ENCODE peak calls at places on chromosomes 5 and 9, in ten cellular contexts. F, K, O, M, U, N, T, I, Y and C are unnamed samples. For H3K4me1, the result is how much of the 10 kb centered on the place peaks cover.

GRCh38 chr9:112351184-112351583 is 17.8 kb upstream of the PTBP3 start:
- DNase-seq in I (no peak), T (no peak), O (no peak), F (no peak), N (no peak), K (no peak), U (no peak), M (no peak), Y (no peak), C (no peak)

GRCh38 chr5:142754031-142754430 is 16.1 kb upstream of the ARHGAP26 start:
- DNase-seq in O (no peak), Y (no peak), F (no peak), U (no peak), K (peak), M (no peak), T (no peak), I (no peak), N (no peak), C (no peak)

GRCh38 chr9:135914921-135915320 is 7.6 kb upstream of the CAMSAP1 start:
- DNase-seq in K (no peak), N (peak), U (no peak), O (no peak), I (peak), Y (no peak), T (no peak), M (no peak), F (no peak), C (no peak)

GRCh38 chr5:143101740-143102386 is 301.6 kb downstream of the NR3C1 start:
- DNase-seq in M (no peak), K (no peak), N (no peak), I (no peak), Y (no peak), T (peak), O (no peak), U (no peak), F (no peak), C (peak)

GRCh38 chr9:113255431-113255830 is 19.9 kb downstream of the CDC26 start:
- DNase-seq in U (no peak), I (no peak), T (no peak), O (no peak), M (no peak), F (no peak), N (no peak), Y (no peak), K (no peak), C (no peak)

GRCh38 chr5:57036621-57037160 is 84.8 kb upstream of the MIER3 start:
- DNase-seq in Y (no peak), U (no peak), T (no peak), F (no peak), M (no peak), K (no peak), N (no peak), I (no peak), O (no peak), C (no peak)

GRCh38 chr9:111582888-111583287 is 16.6 kb downstream of the PTGR1 start:
- DNase-seq in I (peak), M (no peak), K (peak), U (no peak), N (no peak), O (peak), F (no peak), Y (no peak), T (no peak), C (peak)

GRCh38 chr5:95697781-95698681 is 15.2 kb upstream of the SPATA9 start:
- DNase-seq in O (peak), K (no peak), Y (no peak), N (no peak), M (no peak), U (no peak), F (no peak), I (peak), T (no peak), C (no peak)

GRCh38 chr9:97930972-97931371 is 7.0 kb downstream of the HEMGN start:
- DNase-seq in F (no peak), N (no peak), Y (no peak), I (no peak), K (no peak), T (no peak), U (no peak), O (no peak), M (no peak), C (no peak)

GRCh38 chr9:92147030-92147853 is 32.0 kb upstream of the SPTLC1 start:
- DNase-seq in U (peak), T (no peak), M (no peak), F (peak), Y (no peak), I (peak), O (peak), K (peak), N (no peak), C (no peak)

GRCh38 chr9:92142329-92142728 is 27.1 kb upstream of the SPTLC1 start:
- DNase-seq in O (no peak), M (no peak), F (no peak), T (no peak), Y (no peak), I (no peak), U (no peak), N (no peak), K (no peak), C (no peak)

GRCh38 chr9:92151691-92152393 is 36.6 kb upstream of the SPTLC1 start:
- DNase-seq in I (peak), Y (no peak), N (no peak), M (no peak), K (no peak), O (no peak), T (no peak), U (no peak), F (peak), C (peak)

GRCh38 chr9:92146610-92147009 is 31.4 kb upstream of the SPTLC1 start:
- DNase-seq in T (no peak), U (no peak), K (peak), Y (no peak), I (no peak), F (no peak), M (no peak), O (peak), N (no peak), C (no peak)

GRCh38 chr9:92147854-92148184 is 32.6 kb upstream of the SPTLC1 start:
- DNase-seq in U (no peak), I (no peak), T (no peak), F (no peak), K (no peak), Y (no peak), N (no peak), O (no peak), M (no peak), C (no peak)
- H3K4me1 ChIP-seq in U (under half), I (under half), T (under half), F (under half), K (under half), Y (under half), N (under half), O (under half), M (under half), C (under half)

GRCh38 chr9:76887003-76887821 is 18.7 kb downstream of the PRUNE2 start:
- DNase-seq in M (no peak), U (no peak), K (no peak), O (no peak), I (no peak), Y (no peak), N (no peak), T (no peak), F (no peak), C (no peak)
- TF ChIP-seq CTCF in M (no peak), U (no peak), K (no peak), O (no peak), I (peak), Y (no peak), N (no peak), T (no peak), F (peak), C (no peak)

DNA sequence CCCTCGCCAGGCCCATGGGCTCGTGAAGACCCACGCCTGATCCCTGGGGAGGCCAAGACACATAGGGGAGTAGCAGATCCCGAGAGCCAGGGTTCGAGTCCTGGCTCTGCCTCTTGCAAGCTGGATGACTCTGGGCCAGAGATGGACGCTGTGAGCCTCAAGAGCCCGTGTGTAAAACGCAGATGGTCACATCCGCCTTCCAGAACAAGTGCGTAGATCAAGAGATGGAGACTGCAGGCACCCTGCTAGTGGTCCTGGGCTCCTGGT is 8.2 kb downstream of the ST6GALNAC4 start:
- DNase-seq in Y (no peak), M (no peak), K (no peak), O (no peak), I (no peak), U (no peak), T (no peak), N (no peak), F (peak), C (no peak)
- H3K4me1 ChIP-seq in Y (under half), M (under half), K (under half), O (under half), I (under half), U (half or more), T (under half), N (under half), F (under half), C (under half)

GRCh38 chr5:181217111-181217804 is 5.8 kb upstream of the TRIM41 start:
- DNase-seq in M (peak), T (peak), F (no peak), O (peak), N (peak), U (peak), K (peak), I (peak), Y (peak), C (peak)
- TF ChIP-seq CTCF in M (no peak), T (no peak), F (no peak), O (no peak), N (no peak), U (peak), K (no peak), I (no peak), Y (no peak), C (no peak)

GRCh38 chr5:128084228-128085167 is 932 bp downstream of the SLC12A2 start:
- DNase-seq in I (peak), F (peak), M (peak), K (peak), T (peak), U (peak), Y (peak), O (no peak), N (peak), C (peak)

GRCh38 chr5:128082551-128083032 is 974 bp upstream of the SLC12A2 start:
- DNase-seq in U (no peak), K (no peak), O (no peak), Y (no peak), T (no peak), N (no peak), I (no peak), F (no peak), M (no peak), C (no peak)

GRCh38 chr5:128083811-128084227 is 253 bp downstream of the SLC12A2 start:
- DNase-seq in F (no peak), N (peak), M (no peak), U (no peak), O (no peak), T (no peak), K (no peak), Y (no peak), I (no peak), C (no peak)

GRCh38 chr5:128083033-128083810 is at the start of gene SLC12A2:
- DNase-seq in M (peak), T (peak), U (peak), K (peak), N (peak), Y (peak), F (peak), I (peak), O (peak), C (peak)

DNA sequence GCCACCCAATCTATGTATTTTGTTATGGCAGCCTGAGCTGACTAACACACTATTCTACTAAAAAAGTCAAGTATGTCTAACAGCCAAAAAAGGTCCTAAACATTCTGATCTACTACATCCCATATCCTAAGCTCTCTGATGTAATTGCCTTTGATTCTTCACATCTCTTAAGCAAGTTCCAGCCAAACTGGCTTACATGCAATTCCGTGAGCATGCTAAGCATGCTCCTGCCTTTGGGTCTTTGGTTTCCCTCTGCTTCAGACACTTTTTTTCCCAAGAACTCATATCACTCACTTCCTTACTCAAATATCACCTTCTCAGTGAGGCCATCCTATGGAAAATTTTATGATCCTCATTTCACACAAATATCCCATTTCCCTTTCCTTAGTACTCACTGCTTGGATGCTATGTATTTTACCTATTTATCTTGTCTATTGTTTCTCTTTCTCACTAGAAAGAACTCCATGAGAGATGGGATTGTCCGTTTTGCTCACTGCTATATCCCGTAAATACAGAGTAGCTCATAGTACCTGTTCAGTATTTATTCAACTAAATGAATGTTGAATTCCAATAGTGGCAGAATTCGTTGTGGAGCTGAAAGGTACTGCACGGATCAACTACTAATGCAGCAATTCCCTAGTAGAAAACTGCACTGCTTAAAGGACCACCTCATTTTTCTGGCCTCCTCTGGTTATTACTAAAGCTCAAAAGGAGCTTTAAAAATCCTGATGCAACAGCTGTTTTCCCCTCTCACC is 2.3 kb upstream of the SLC12A2 start:
- DNase-seq in O (peak), I (peak), M (no peak), K (no peak), F (no peak), N (no peak), U (peak), T (no peak), Y (no peak), C (no peak)
- H3K4me1 ChIP-seq in O (under half), I (under half), M (under half), K (under half), F (under half), N (under half), U (under half), T (under half), Y (half or more), C (under half)